ENCODE peak calls at places on chromosomes 16 and 17, in five cellular contexts. Q is tibial nerve, H is T-helper 1 cell, F is ascending aorta, K is EL. T is an unnamed sample.

GRCh38 chr17:40596261-40596919 is 31.1 kb upstream of the CCR7 start:
- DNase-seq in Q (no peak), K (no peak), H (no peak), F (no peak), T (no peak)

GRCh38 chr17:68595986-68596385 is 5.2 kb downstream of the FAM20A start:
- DNase-seq in K (no peak), F (no peak), H (no peak), Q (no peak), T (no peak)

GRCh38 chr16:86714166-86714565 is 135.8 kb downstream of the FOXL1 start:
- DNase-seq in Q (no peak), K (no peak), F (no peak), H (no peak), T (no peak)

GRCh38 chr17:81418710-81419332 is 23.6 kb downstream of the BAHCC1 start:
- DNase-seq in K (peak), H (no peak), Q (no peak), F (no peak), T (no peak)

GRCh38 chr17:64024215-64024654 is 3.8 kb upstream of the ICAM2 start:
- DNase-seq in Q (no peak), K (no peak), H (no peak), F (no peak), T (no peak)

GRCh38 chr17:80729016-80729415 is 184.4 kb downstream of the RPTOR start:
- DNase-seq in Q (no peak), F (no peak), H (no peak), K (no peak), T (no peak)

GRCh38 chr17:28427372-28427771 is 21.4 kb upstream of the SLC46A1 start:
- DNase-seq in Q (no peak), H (no peak), F (no peak), K (no peak), T (no peak)

GRCh38 chr16:50267651-50268050 is 1.3 kb downstream of the ADCY7 start:
- DNase-seq in H (no peak), K (no peak), Q (no peak), F (no peak), T (no peak)

GRCh38 chr17:29151567-29151966 is 28.6 kb downstream of the MYO18A start:
- DNase-seq in F (no peak), Q (no peak), H (no peak), K (peak), T (no peak)

GRCh38 chr16:26345951-26346350 is 654.2 kb downstream of the HS3ST4 start:
- DNase-seq in Q (no peak), H (no peak), K (no peak), F (no peak), T (no peak)

GRCh38 chr16:14509055-14509454 is 121.0 kb downstream of the PARN start:
- DNase-seq in K (no peak), H (no peak), Q (no peak), F (no peak), T (no peak)

GRCh38 chr17:57597531-57598453 is 147.3 kb downstream of the CCDC182 start:
- DNase-seq in Q (peak), K (peak), F (no peak), H (no peak), T (no peak)

GRCh38 chr17:57939797-57940196 is 15.4 kb downstream of the CUEDC1 start:
- DNase-seq in Q (no peak), K (no peak), F (no peak), H (no peak), T (peak)

GRCh38 chr16:34078697-34079096 is 619.3 kb downstream of the TP53TG3F start:
- DNase-seq in K (no peak), H (no peak), F (no peak), Q (no peak), T (no peak)

GRCh38 chr17:77446959-77447634 is 306.3 kb downstream of the SEC14L1 start:
- DNase-seq in F (no peak), Q (no peak), K (peak), H (no peak), T (no peak)

GRCh38 chr16:56344518-56345405 is 80.6 kb downstream of the AMFR start:
- DNase-seq in Q (no peak), F (no peak), H (no peak), K (no peak), T (no peak)

GRCh38 chr17:8417806-8418205 is 17.9 kb upstream of the NDEL1 start:
- DNase-seq in K (no peak), F (no peak), Q (no peak), H (no peak), T (no peak)

T was measured in GM12892.